ENCODE peak calls at places on chromosomes 13 and 19, in nine cellular contexts. One of them, this sample, is unnamed.

GRCh38 chr13:88586263-88586662 is 915.1 kb downstream of the SLITRK5 start:
- DNase-seq in Peyer's patch: no peak
- DNase-seq in uterus: no peak
- DNase-seq in Caco-2: no peak
- DNase-seq in neural crest cell: no peak
- DNase-seq in ascending aorta: no peak
- DNase-seq in Panc1: no peak
- DNase-seq in activated CD8-positive, alpha-beta T cell treated with anti-CD3 and anti-CD28 coated beads for 36 hours: no peak
- DNase-seq in CD8-positive, alpha-beta T cell: no peak
- DNase-seq in this sample: no peak

GRCh38 chr13:108859202-108860012 is 230.0 kb downstream of the MYO16 start:
- DNase-seq in Panc1: no peak
- DNase-seq in Peyer's patch: no peak
- DNase-seq in ascending aorta: no peak
- DNase-seq in CD8-positive, alpha-beta T cell: no peak
- DNase-seq in neural crest cell: no peak
- DNase-seq in uterus: no peak
- DNase-seq in activated CD8-positive, alpha-beta T cell treated with anti-CD3 and anti-CD28 coated beads for 36 hours: no peak
- DNase-seq in Caco-2: peak; percentile 5
- DNase-seq in this sample: no peak

GRCh38 chr19:51022526-51022925 is 3.0 kb upstream of the KLK10 start:
- DNase-seq in ascending aorta: no peak
- DNase-seq in uterus: no peak
- DNase-seq in CD8-positive, alpha-beta T cell: no peak
- DNase-seq in Peyer's patch: no peak
- DNase-seq in neural crest cell: no peak
- DNase-seq in Caco-2: no peak
- DNase-seq in activated CD8-positive, alpha-beta T cell treated with anti-CD3 and anti-CD28 coated beads for 36 hours: no peak
- DNase-seq in Panc1: no peak
- DNase-seq in this sample: no peak

GRCh38 chr13:44810067-44810840 is 179.0 kb downstream of the NUFIP1 start:
- DNase-seq in Panc1: no peak
- DNase-seq in uterus: peak; percentile 26
- DNase-seq in ascending aorta: no peak
- DNase-seq in Peyer's patch: no peak
- DNase-seq in Caco-2: no peak
- DNase-seq in neural crest cell: no peak
- DNase-seq in activated CD8-positive, alpha-beta T cell treated with anti-CD3 and anti-CD28 coated beads for 36 hours: no peak
- DNase-seq in CD8-positive, alpha-beta T cell: no peak
- DNase-seq in this sample: no peak

GRCh38 chr19:17871878-17872250 is at the start of gene SLC5A5:
- DNase-seq in CD8-positive, alpha-beta T cell: no peak
- DNase-seq in activated CD8-positive, alpha-beta T cell treated with anti-CD3 and anti-CD28 coated beads for 36 hours: peak; percentile 58
- DNase-seq in Peyer's patch: no peak
- DNase-seq in uterus: no peak
- DNase-seq in neural crest cell: no peak
- DNase-seq in Panc1: no peak
- DNase-seq in ascending aorta: no peak
- DNase-seq in Caco-2: peak; percentile 47
- DNase-seq in this sample: no peak

GRCh38 chr19:15776991-15777787 is 10.3 kb upstream of the OR10H5 start:
- DNase-seq in Peyer's patch: no peak
- DNase-seq in uterus: no peak
- DNase-seq in Panc1: no peak
- DNase-seq in Caco-2: no peak
- DNase-seq in activated CD8-positive, alpha-beta T cell treated with anti-CD3 and anti-CD28 coated beads for 36 hours: no peak
- DNase-seq in CD8-positive, alpha-beta T cell: no peak
- DNase-seq in ascending aorta: no peak
- DNase-seq in neural crest cell: no peak
- DNase-seq in this sample: no peak

GRCh38 chr19:7545295-7545694 is 9.8 kb downstream of the PNPLA6 start:
- DNase-seq in activated CD8-positive, alpha-beta T cell treated with anti-CD3 and anti-CD28 coated beads for 36 hours: no peak
- DNase-seq in uterus: no peak
- DNase-seq in neural crest cell: no peak
- DNase-seq in Panc1: no peak
- DNase-seq in Peyer's patch: no peak
- DNase-seq in CD8-positive, alpha-beta T cell: no peak
- DNase-seq in ascending aorta: no peak
- DNase-seq in Caco-2: no peak
- DNase-seq in this sample: no peak

GRCh38 chr13:60583911-60584753 is 187.1 kb downstream of the TDRD3 start:
- DNase-seq in Caco-2: no peak
- DNase-seq in activated CD8-positive, alpha-beta T cell treated with anti-CD3 and anti-CD28 coated beads for 36 hours: peak; percentile 20
- DNase-seq in Panc1: no peak
- DNase-seq in uterus: peak; percentile 18
- DNase-seq in CD8-positive, alpha-beta T cell: no peak
- DNase-seq in Peyer's patch: no peak
- DNase-seq in neural crest cell: no peak
- DNase-seq in ascending aorta: no peak
- DNase-seq in this sample: no peak

GRCh38 chr13:43924549-43925245 is 45.0 kb downstream of the LACC1 start:
- DNase-seq in Peyer's patch: no peak
- DNase-seq in neural crest cell: no peak
- DNase-seq in ascending aorta: no peak
- DNase-seq in uterus: no peak
- DNase-seq in activated CD8-positive, alpha-beta T cell treated with anti-CD3 and anti-CD28 coated beads for 36 hours: no peak
- DNase-seq in Caco-2: no peak
- DNase-seq in Panc1: no peak
- DNase-seq in CD8-positive, alpha-beta T cell: no peak
- DNase-seq in this sample: no peak

GRCh38 chr13:51519839-51520238 is 64.4 kb upstream of the WDFY2 start:
- DNase-seq in Peyer's patch: no peak
- DNase-seq in Panc1: no peak
- DNase-seq in ascending aorta: no peak
- DNase-seq in Caco-2: no peak
- DNase-seq in CD8-positive, alpha-beta T cell: no peak
- DNase-seq in neural crest cell: no peak
- DNase-seq in uterus: no peak
- DNase-seq in activated CD8-positive, alpha-beta T cell treated with anti-CD3 and anti-CD28 coated beads for 36 hours: no peak
- DNase-seq in this sample: no peak

GRCh38 chr19:1333789-1334188 is 48.1 kb downstream of the EFNA2 start:
- DNase-seq in Peyer's patch: no peak
- DNase-seq in Caco-2: no peak
- DNase-seq in Panc1: no peak
- DNase-seq in CD8-positive, alpha-beta T cell: no peak
- DNase-seq in uterus: no peak
- DNase-seq in ascending aorta: no peak
- DNase-seq in neural crest cell: no peak
- DNase-seq in activated CD8-positive, alpha-beta T cell treated with anti-CD3 and anti-CD28 coated beads for 36 hours: no peak
- DNase-seq in this sample: no peak

GRCh38 chr19:40744554-40745401 is 5.5 kb downstream of the ACTMAP start:
- DNase-seq in ascending aorta: no peak
- DNase-seq in activated CD8-positive, alpha-beta T cell treated with anti-CD3 and anti-CD28 coated beads for 36 hours: peak; percentile 73
- DNase-seq in Caco-2: peak; percentile 75
- DNase-seq in uterus: no peak
- DNase-seq in CD8-positive, alpha-beta T cell: no peak
- DNase-seq in Peyer's patch: no peak
- DNase-seq in Panc1: no peak
- DNase-seq in neural crest cell: no peak
- DNase-seq in this sample: no peak

GRCh38 chr19:5145521-5146511 is 176.9 kb downstream of the KDM4B start:
- DNase-seq in neural crest cell: no peak
- DNase-seq in ascending aorta: no peak
- DNase-seq in activated CD8-positive, alpha-beta T cell treated with anti-CD3 and anti-CD28 coated beads for 36 hours: peak; percentile 1
- DNase-seq in Panc1: no peak
- DNase-seq in Caco-2: no peak
- DNase-seq in Peyer's patch: peak; percentile 48
- DNase-seq in uterus: no peak
- DNase-seq in CD8-positive, alpha-beta T cell: no peak
- DNase-seq in this sample: no peak

DNA sequence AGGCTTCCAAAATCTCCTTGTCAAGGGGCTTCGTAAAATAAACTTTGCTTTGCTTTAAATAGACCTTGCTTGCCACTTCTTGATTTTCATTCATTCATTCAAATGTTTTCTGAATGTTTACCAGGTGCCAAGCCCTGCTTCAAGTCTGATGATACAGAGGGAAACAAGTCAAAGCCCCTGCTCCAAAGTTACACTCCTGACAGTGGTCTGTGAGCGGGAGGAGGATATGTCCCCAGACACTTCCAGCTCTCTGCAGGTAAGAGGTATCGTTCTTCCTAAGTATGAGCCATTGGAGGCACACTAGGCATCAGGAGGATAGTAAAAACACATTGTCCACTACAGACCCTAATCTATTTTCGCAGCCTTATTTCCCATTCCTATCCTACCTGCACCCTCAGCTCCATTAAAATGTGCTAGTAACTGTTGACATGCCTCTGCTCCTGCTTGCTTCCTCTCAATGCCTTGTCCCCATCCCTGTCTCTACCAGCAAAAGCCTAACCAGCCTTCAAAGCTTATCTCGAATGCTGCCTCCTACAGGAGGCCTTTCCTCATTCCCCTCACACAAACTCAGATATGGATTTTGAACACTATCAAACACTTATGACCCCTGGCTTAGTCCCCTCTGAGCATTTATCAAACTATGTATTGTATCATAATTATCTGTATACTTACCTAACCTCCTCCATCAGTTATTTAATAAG is 6.2 kb upstream of the WBP4 start:
- DNase-seq in ascending aorta: no peak
- DNase-seq in uterus: no peak
- DNase-seq in neural crest cell: no peak
- DNase-seq in Peyer's patch: no peak
- DNase-seq in CD8-positive, alpha-beta T cell: no peak
- DNase-seq in Panc1: no peak
- DNase-seq in activated CD8-positive, alpha-beta T cell treated with anti-CD3 and anti-CD28 coated beads for 36 hours: no peak
- DNase-seq in Caco-2: no peak
- DNase-seq in this sample: no peak
- TF ChIP-seq CTCF in ascending aorta: peak; percentile 22
- TF ChIP-seq CTCF in uterus: no peak
- TF ChIP-seq CTCF in neural crest cell: peak; percentile 36
- TF ChIP-seq CTCF in Peyer's patch: peak; percentile 11
- TF ChIP-seq CTCF in CD8-positive, alpha-beta T cell: no peak
- TF ChIP-seq CTCF in Panc1: peak; percentile 69
- TF ChIP-seq CTCF in activated CD8-positive, alpha-beta T cell treated with anti-CD3 and anti-CD28 coated beads for 36 hours: peak; percentile 55
- TF ChIP-seq CTCF in Caco-2: peak; percentile 31
- TF ChIP-seq CTCF in this sample: no peak

DNA sequence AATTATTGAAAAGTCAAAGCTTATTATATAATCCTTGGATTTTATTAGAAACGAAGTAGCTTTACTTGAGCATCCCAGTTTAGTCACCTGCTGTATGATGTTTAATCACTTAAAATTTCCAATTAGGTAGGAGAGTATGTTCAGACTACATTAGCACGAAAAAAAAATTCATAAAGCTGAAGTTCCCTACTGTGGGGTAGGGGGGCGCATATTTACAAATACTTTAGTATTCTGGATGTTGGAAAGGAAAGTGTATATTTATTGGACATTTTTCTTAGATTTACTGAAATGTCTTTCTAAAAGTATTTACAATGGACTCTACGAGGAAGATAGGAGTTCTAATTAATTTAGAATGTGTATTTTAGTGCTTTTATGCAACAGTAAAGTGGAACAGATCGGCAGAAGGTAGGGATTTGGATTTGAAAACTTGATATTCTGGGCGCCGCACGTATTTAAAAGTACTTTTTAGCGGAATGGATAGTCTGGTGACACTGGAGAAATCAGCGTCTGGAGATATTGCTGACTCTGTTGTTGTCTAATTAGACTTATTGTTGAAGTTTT is 1.9 kb downstream of the CDK8 start:
- DNase-seq in Panc1: no peak
- DNase-seq in CD8-positive, alpha-beta T cell: no peak
- DNase-seq in Caco-2: peak; percentile 12
- DNase-seq in ascending aorta: no peak
- DNase-seq in activated CD8-positive, alpha-beta T cell treated with anti-CD3 and anti-CD28 coated beads for 36 hours: no peak
- DNase-seq in uterus: no peak
- DNase-seq in Peyer's patch: no peak
- DNase-seq in neural crest cell: no peak
- DNase-seq in this sample: no peak
- TF ChIP-seq CTCF in Panc1: peak; percentile 13
- TF ChIP-seq CTCF in CD8-positive, alpha-beta T cell: peak; percentile 49
- TF ChIP-seq CTCF in Caco-2: peak; percentile 56
- TF ChIP-seq CTCF in ascending aorta: peak; percentile 18
- TF ChIP-seq CTCF in activated CD8-positive, alpha-beta T cell treated with anti-CD3 and anti-CD28 coated beads for 36 hours: peak; percentile 28
- TF ChIP-seq CTCF in uterus: no peak
- TF ChIP-seq CTCF in Peyer's patch: peak; percentile 10
- TF ChIP-seq CTCF in neural crest cell: peak; percentile 56
- TF ChIP-seq CTCF in this sample: no peak

GRCh38 chr13:70729369-70729768 is 621.1 kb upstream of the KLHL1 start:
- DNase-seq in CD8-positive, alpha-beta T cell: no peak
- DNase-seq in activated CD8-positive, alpha-beta T cell treated with anti-CD3 and anti-CD28 coated beads for 36 hours: no peak
- DNase-seq in Peyer's patch: no peak
- DNase-seq in Panc1: no peak
- DNase-seq in uterus: no peak
- DNase-seq in ascending aorta: no peak
- DNase-seq in Caco-2: no peak
- DNase-seq in neural crest cell: no peak
- DNase-seq in this sample: no peak

GRCh38 chr13:70723732-70724131 is 615.5 kb upstream of the KLHL1 start:
- DNase-seq in ascending aorta: no peak
- DNase-seq in uterus: no peak
- DNase-seq in Panc1: no peak
- DNase-seq in Peyer's patch: no peak
- DNase-seq in CD8-positive, alpha-beta T cell: no peak
- DNase-seq in activated CD8-positive, alpha-beta T cell treated with anti-CD3 and anti-CD28 coated beads for 36 hours: no peak
- DNase-seq in Caco-2: no peak
- DNase-seq in neural crest cell: no peak
- DNase-seq in this sample: no peak
- TF ChIP-seq CTCF in ascending aorta: no peak
- TF ChIP-seq CTCF in uterus: no peak
- TF ChIP-seq CTCF in Panc1: peak; percentile 19
- TF ChIP-seq CTCF in Peyer's patch: no peak
- TF ChIP-seq CTCF in CD8-positive, alpha-beta T cell: no peak
- TF ChIP-seq CTCF in activated CD8-positive, alpha-beta T cell treated with anti-CD3 and anti-CD28 coated beads for 36 hours: no peak
- TF ChIP-seq CTCF in Caco-2: peak; percentile 11
- TF ChIP-seq CTCF in neural crest cell: peak; percentile 54
- TF ChIP-seq CTCF in this sample: no peak

DNA sequence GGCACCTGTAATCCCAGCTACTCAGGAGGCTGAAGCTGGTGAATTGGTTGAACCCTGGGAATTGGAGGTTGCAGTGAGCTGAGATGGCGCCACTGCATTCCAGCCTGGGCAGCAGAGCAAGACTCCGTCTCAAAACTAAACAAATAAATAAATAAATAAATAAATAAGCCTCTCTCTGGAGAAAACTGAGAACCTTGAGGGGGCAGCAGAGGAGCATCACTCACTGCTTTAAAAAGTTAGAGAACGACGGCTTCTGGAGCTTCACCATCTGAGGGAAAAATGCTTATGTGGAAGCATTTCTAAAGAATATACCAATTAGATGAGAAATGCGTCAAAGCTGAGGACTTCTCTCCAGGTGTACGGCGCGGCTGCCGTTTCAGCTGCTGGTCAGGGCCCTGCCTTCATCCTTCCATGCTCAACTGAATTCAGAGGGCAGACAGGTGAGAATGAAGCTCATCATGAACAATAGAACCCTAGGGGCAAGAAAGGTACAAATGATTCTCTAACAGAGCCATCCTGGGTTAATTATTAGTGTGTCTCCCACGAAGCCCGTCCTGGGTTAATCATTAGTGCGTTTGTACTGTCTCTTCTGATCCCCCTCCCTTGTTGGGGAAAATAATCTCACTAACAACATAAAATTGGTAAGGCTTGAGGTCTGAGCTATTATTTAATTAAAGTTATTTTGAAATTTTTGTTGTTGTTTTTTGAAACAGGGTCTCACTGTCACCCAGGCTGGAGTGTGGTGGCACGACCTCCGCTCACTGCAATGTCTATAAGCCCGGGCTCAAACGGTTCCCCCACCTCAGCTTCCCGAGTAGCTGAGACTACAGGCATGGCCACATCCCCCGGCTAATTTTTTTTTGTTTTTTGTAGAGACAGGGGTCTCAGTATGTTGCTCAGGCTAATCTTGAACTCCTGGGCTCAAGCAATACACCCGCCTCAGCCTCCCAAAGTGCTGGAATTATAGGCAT is 80.1 kb downstream of the IPO5 start:
- DNase-seq in Caco-2: peak; percentile 61
- DNase-seq in activated CD8-positive, alpha-beta T cell treated with anti-CD3 and anti-CD28 coated beads for 36 hours: no peak
- DNase-seq in Panc1: no peak
- DNase-seq in Peyer's patch: no peak
- DNase-seq in ascending aorta: no peak
- DNase-seq in CD8-positive, alpha-beta T cell: no peak
- DNase-seq in neural crest cell: peak; percentile 26
- DNase-seq in uterus: peak; percentile 23
- DNase-seq in this sample: no peak
- TF ChIP-seq CTCF in Caco-2: peak; percentile 42
- TF ChIP-seq CTCF in activated CD8-positive, alpha-beta T cell treated with anti-CD3 and anti-CD28 coated beads for 36 hours: no peak
- TF ChIP-seq CTCF in Panc1: peak; percentile 52
- TF ChIP-seq CTCF in Peyer's patch: no peak
- TF ChIP-seq CTCF in ascending aorta: peak; percentile 39
- TF ChIP-seq CTCF in CD8-positive, alpha-beta T cell: no peak
- TF ChIP-seq CTCF in neural crest cell: peak; percentile 63
- TF ChIP-seq CTCF in uterus: peak; percentile 39
- TF ChIP-seq CTCF in this sample: no peak